ENCODE peak calls at places on chromosomes 3 and 15, in eight cellular contexts. G, S, B, T, Y, U, M and D are unnamed samples.
A peak's percentile ranks its signal among the peaks of the same experiment; 100 is the strongest.

GRCh38 chr15:41848595-41848994 is 9.9 kb downstream of the PLA2G4B start:
- DNase-seq in G (no peak), S (no peak), B (no peak), T (no peak), Y (no peak), U (no peak), M (no peak), D (no peak)

GRCh38 chr3:62169871-62170660 is 203.3 kb downstream of the FEZF2 start:
- DNase-seq in G (no peak), S (no peak), B (peak; percentile 47), T (no peak), Y (no peak), U (no peak), M (no peak), D (no peak)

GRCh38 chr15:93250905-93251304 is 161.9 kb upstream of the RGMA start:
- DNase-seq in G (no peak), S (peak; percentile 48), B (no peak), T (no peak), Y (no peak), U (peak; percentile 46), M (no peak), D (no peak)

GRCh38 chr3:179026636-179027035 is 45.0 kb downstream of the ZMAT3 start:
- DNase-seq in G (no peak), S (no peak), B (no peak), T (no peak), Y (no peak), U (no peak), M (no peak), D (no peak)

GRCh38 chr3:179321585-179322322 is 1.1 kb upstream of the ZNF639 start:
- DNase-seq in G (peak; percentile 50), S (no peak), B (no peak), T (no peak), Y (no peak), U (no peak), M (no peak), D (no peak)

GRCh38 chr3:39038165-39038564 is 13.6 kb downstream of the SCN11A start:
- DNase-seq in G (no peak), S (no peak), B (peak; percentile 76), T (no peak), Y (no peak), U (no peak), M (no peak), D (no peak)

GRCh38 chr15:72827216-72827615 is 43.7 kb upstream of the ADPGK start:
- DNase-seq in G (no peak), S (no peak), B (no peak), T (no peak), Y (no peak), U (no peak), M (no peak), D (no peak)

GRCh38 chr3:27559835-27560234 is 75.7 kb upstream of the SLC4A7 start:
- DNase-seq in G (no peak), S (peak; percentile 83), B (no peak), T (no peak), Y (peak; percentile 85), U (peak; percentile 60), M (no peak), D (no peak)

GRCh38 chr3:173938159-173938558 is 540.6 kb downstream of the NLGN1 start:
- DNase-seq in G (peak; percentile 34), S (no peak), B (no peak), T (no peak), Y (no peak), U (no peak), M (no peak), D (no peak)

GRCh38 chr3:105444725-105445124 is 78.0 kb downstream of the ALCAM start:
- DNase-seq in G (no peak), S (no peak), B (no peak), T (no peak), Y (no peak), U (no peak), M (no peak), D (no peak)

GRCh38 chr15:60916032-60916673 is 312.9 kb downstream of the RORA start:
- DNase-seq in G (no peak), S (no peak), B (no peak), T (no peak), Y (no peak), U (no peak), M (no peak), D (no peak)

GRCh38 chr15:22880981-22881738 is 42.7 kb downstream of the NIPA2 start:
- DNase-seq in G (no peak), S (peak; percentile 71), B (no peak), T (no peak), Y (no peak), U (no peak), M (no peak), D (no peak)

GRCh38 chr3:53844262-53845102 is 1.7 kb downstream of the CHDH start:
- DNase-seq in G (no peak), S (no peak), B (no peak), T (no peak), Y (no peak), U (no peak), M (peak; percentile 70), D (no peak)

GRCh38 chr15:50380089-50380488 is 25.1 kb upstream of the GABPB1 start:
- DNase-seq in G (no peak), S (no peak), B (no peak), T (no peak), Y (no peak), U (no peak), M (no peak), D (no peak)

GRCh38 chr3:60622349-60622748 is 628.9 kb downstream of the FHIT start:
- DNase-seq in G (no peak), S (no peak), B (no peak), T (no peak), Y (no peak), U (no peak), M (no peak), D (no peak)

GRCh38 chr15:63509933-63510547 is 5.6 kb downstream of the USP3 start:
- DNase-seq in G (no peak), S (no peak), B (no peak), T (no peak), Y (no peak), U (no peak), M (no peak), D (no peak)

GRCh38 chr3:53142986-53143385 is 12.8 kb upstream of the RFT1 start:
- DNase-seq in G (no peak), S (peak; percentile 72), B (no peak), T (no peak), Y (no peak), U (peak; percentile 54), M (no peak), D (no peak)

GRCh38 chr3:118882353-118882947 is 152.2 kb downstream of the IGSF11 start:
- DNase-seq in G (peak; percentile 50), S (no peak), B (peak; percentile 34), T (peak; percentile 55), Y (peak; percentile 54), U (no peak), M (no peak), D (peak; percentile 54)

GRCh38 chr15:49135893-49136292 is 19.5 kb downstream of the COPS2 start:
- DNase-seq in G (no peak), S (no peak), B (peak; percentile 83), T (no peak), Y (no peak), U (no peak), M (no peak), D (no peak)

GRCh38 chr3:171162986-171163723 is 136.6 kb upstream of the SLC2A2 start:
- DNase-seq in G (no peak), S (no peak), B (no peak), T (no peak), Y (no peak), U (no peak), M (no peak), D (no peak)

GRCh38 chr3:150739877-150740645 is 22.9 kb downstream of the SIAH2 start:
- DNase-seq in G (no peak), S (no peak), B (no peak), T (no peak), Y (no peak), U (no peak), M (no peak), D (no peak)

GRCh38 chr15:80512729-80513670 is 108.8 kb downstream of the ARNT2 start:
- DNase-seq in G (peak; percentile 10), S (no peak), B (no peak), T (no peak), Y (no peak), U (no peak), M (no peak), D (no peak)

GRCh38 chr15:29039466-29040366 is 153.9 kb downstream of the APBA2 start:
- DNase-seq in G (no peak), S (no peak), B (no peak), T (no peak), Y (no peak), U (no peak), M (no peak), D (no peak)

GRCh38 chr3:124118397-124118796 is 126.5 kb upstream of the ROPN1 start:
- DNase-seq in G (no peak), S (no peak), B (no peak), T (no peak), Y (no peak), U (no peak), M (no peak), D (no peak)

GRCh38 chr3:67699877-67700276 is 45.5 kb upstream of the SUCLG2 start:
- DNase-seq in G (no peak), S (no peak), B (no peak), T (no peak), Y (no peak), U (no peak), M (no peak), D (no peak)

GRCh38 chr3:59251899-59252298 is 202.1 kb upstream of the CFAP20DC start:
- DNase-seq in G (no peak), S (no peak), B (no peak), T (no peak), Y (no peak), U (no peak), M (no peak), D (no peak)

GRCh38 chr3:164779816-164780215 is 298.5 kb downstream of the SI start:
- DNase-seq in G (peak; percentile 55), S (no peak), B (no peak), T (no peak), Y (no peak), U (no peak), M (no peak), D (no peak)